ENCODE peak calls at places on chromosomes 2 and 18, in ten cellular contexts. One of them, this sample, is unnamed.

GRCh38 chr2:69126341-69126740 is 113.4 kb downstream of the ANTXR1 start:
- DNase-seq in lung: no peak
- DNase-seq in ovary: no peak
- DNase-seq in foreskin fibroblast: no peak
- DNase-seq in osteocyte: no peak
- DNase-seq in brain microvascular endothelial cell: no peak
- DNase-seq in progenitor cell of endocrine pancreas: no peak
- DNase-seq in breast epithelium: no peak
- DNase-seq in neural crest cell: no peak
- DNase-seq in endothelial cell: no peak
- DNase-seq in this sample: no peak

GRCh38 chr2:239175181-239175580 is 225.6 kb downstream of the HDAC4 start:
- DNase-seq in endothelial cell: no peak
- DNase-seq in breast epithelium: peak
- DNase-seq in ovary: no peak
- DNase-seq in osteocyte: peak
- DNase-seq in neural crest cell: no peak
- DNase-seq in foreskin fibroblast: no peak
- DNase-seq in lung: no peak
- DNase-seq in progenitor cell of endocrine pancreas: no peak
- DNase-seq in brain microvascular endothelial cell: no peak
- DNase-seq in this sample: no peak

GRCh38 chr2:25933622-25934021 is 48.7 kb downstream of the KIF3C start:
- DNase-seq in brain microvascular endothelial cell: no peak
- DNase-seq in osteocyte: no peak
- DNase-seq in progenitor cell of endocrine pancreas: no peak
- DNase-seq in breast epithelium: no peak
- DNase-seq in endothelial cell: no peak
- DNase-seq in lung: no peak
- DNase-seq in neural crest cell: no peak
- DNase-seq in ovary: no peak
- DNase-seq in foreskin fibroblast: no peak
- DNase-seq in this sample: no peak

GRCh38 chr18:8685141-8685913 is 20.0 kb upstream of the MTCL1 start:
- DNase-seq in lung: no peak
- DNase-seq in ovary: no peak
- DNase-seq in neural crest cell: no peak
- DNase-seq in progenitor cell of endocrine pancreas: no peak
- DNase-seq in osteocyte: peak
- DNase-seq in endothelial cell: no peak
- DNase-seq in foreskin fibroblast: no peak
- DNase-seq in breast epithelium: no peak
- DNase-seq in brain microvascular endothelial cell: peak
- DNase-seq in this sample: peak

GRCh38 chr2:241286348-241287090 is 29.0 kb downstream of the HDLBP start:
- DNase-seq in lung: no peak
- DNase-seq in endothelial cell: no peak
- DNase-seq in neural crest cell: no peak
- DNase-seq in brain microvascular endothelial cell: no peak
- DNase-seq in progenitor cell of endocrine pancreas: no peak
- DNase-seq in osteocyte: no peak
- DNase-seq in foreskin fibroblast: no peak
- DNase-seq in breast epithelium: no peak
- DNase-seq in ovary: no peak
- DNase-seq in this sample: no peak

GRCh38 chr2:160533482-160533881 is 39.9 kb upstream of the RBMS1 start:
- DNase-seq in foreskin fibroblast: no peak
- DNase-seq in osteocyte: no peak
- DNase-seq in neural crest cell: no peak
- DNase-seq in ovary: no peak
- DNase-seq in progenitor cell of endocrine pancreas: no peak
- DNase-seq in brain microvascular endothelial cell: no peak
- DNase-seq in breast epithelium: no peak
- DNase-seq in endothelial cell: no peak
- DNase-seq in lung: no peak
- DNase-seq in this sample: no peak

GRCh38 chr2:237459741-237460174 is 27.3 kb upstream of the MLPH start:
- DNase-seq in foreskin fibroblast: peak
- DNase-seq in progenitor cell of endocrine pancreas: no peak
- DNase-seq in neural crest cell: no peak
- DNase-seq in ovary: no peak
- DNase-seq in osteocyte: no peak
- DNase-seq in brain microvascular endothelial cell: peak
- DNase-seq in breast epithelium: no peak
- DNase-seq in lung: no peak
- DNase-seq in endothelial cell: no peak
- DNase-seq in this sample: no peak

GRCh38 chr2:770776-771175 is 93.6 kb upstream of the TMEM18 start:
- DNase-seq in ovary: no peak
- DNase-seq in osteocyte: no peak
- DNase-seq in foreskin fibroblast: no peak
- DNase-seq in neural crest cell: no peak
- DNase-seq in brain microvascular endothelial cell: no peak
- DNase-seq in breast epithelium: no peak
- DNase-seq in lung: no peak
- DNase-seq in endothelial cell: no peak
- DNase-seq in progenitor cell of endocrine pancreas: no peak
- DNase-seq in this sample: peak

GRCh38 chr2:96315400-96316071 is 9.6 kb upstream of the ITPRIPL1 start:
- DNase-seq in foreskin fibroblast: peak
- DNase-seq in osteocyte: no peak
- DNase-seq in lung: no peak
- DNase-seq in breast epithelium: no peak
- DNase-seq in ovary: no peak
- DNase-seq in brain microvascular endothelial cell: peak
- DNase-seq in progenitor cell of endocrine pancreas: no peak
- DNase-seq in neural crest cell: no peak
- DNase-seq in endothelial cell: no peak
- DNase-seq in this sample: no peak

GRCh38 chr2:25833566-25833965 is 44.7 kb downstream of the ASXL2 start:
- DNase-seq in brain microvascular endothelial cell: peak
- DNase-seq in endothelial cell: no peak
- DNase-seq in ovary: no peak
- DNase-seq in breast epithelium: no peak
- DNase-seq in lung: no peak
- DNase-seq in progenitor cell of endocrine pancreas: no peak
- DNase-seq in neural crest cell: no peak
- DNase-seq in foreskin fibroblast: no peak
- DNase-seq in osteocyte: no peak
- DNase-seq in this sample: no peak

GRCh38 chr2:110840508-110840907 is 108.1 kb downstream of the ACOXL start:
- DNase-seq in brain microvascular endothelial cell: no peak
- DNase-seq in ovary: no peak
- DNase-seq in progenitor cell of endocrine pancreas: no peak
- DNase-seq in endothelial cell: no peak
- DNase-seq in neural crest cell: no peak
- DNase-seq in lung: no peak
- DNase-seq in osteocyte: no peak
- DNase-seq in breast epithelium: no peak
- DNase-seq in foreskin fibroblast: no peak
- DNase-seq in this sample: no peak

GRCh38 chr2:128498589-128498988 is 179.9 kb upstream of the HS6ST1 start:
- DNase-seq in foreskin fibroblast: no peak
- DNase-seq in osteocyte: peak
- DNase-seq in endothelial cell: no peak
- DNase-seq in brain microvascular endothelial cell: no peak
- DNase-seq in lung: no peak
- DNase-seq in ovary: no peak
- DNase-seq in neural crest cell: no peak
- DNase-seq in progenitor cell of endocrine pancreas: no peak
- DNase-seq in breast epithelium: no peak
- DNase-seq in this sample: no peak

GRCh38 chr2:178193823-178194599 is at the start of gene OSBPL6:
- DNase-seq in lung: peak
- DNase-seq in progenitor cell of endocrine pancreas: peak
- DNase-seq in osteocyte: peak
- DNase-seq in neural crest cell: peak
- DNase-seq in brain microvascular endothelial cell: peak
- DNase-seq in breast epithelium: peak
- DNase-seq in ovary: peak
- DNase-seq in foreskin fibroblast: peak
- DNase-seq in endothelial cell: peak
- DNase-seq in this sample: no peak

GRCh38 chr2:134491796-134492441 is 226.9 kb downstream of the TMEM163 start:
- DNase-seq in neural crest cell: no peak
- DNase-seq in breast epithelium: no peak
- DNase-seq in lung: no peak
- DNase-seq in osteocyte: peak
- DNase-seq in brain microvascular endothelial cell: no peak
- DNase-seq in foreskin fibroblast: no peak
- DNase-seq in ovary: no peak
- DNase-seq in progenitor cell of endocrine pancreas: no peak
- DNase-seq in endothelial cell: no peak
- DNase-seq in this sample: peak
- TF ChIP-seq CTCF in neural crest cell: no peak
- TF ChIP-seq CTCF in breast epithelium: no peak
- TF ChIP-seq CTCF in lung: no peak
- TF ChIP-seq CTCF in osteocyte: no peak
- TF ChIP-seq CTCF in brain microvascular endothelial cell: no peak
- TF ChIP-seq CTCF in foreskin fibroblast: no peak
- TF ChIP-seq CTCF in ovary: no peak
- TF ChIP-seq CTCF in progenitor cell of endocrine pancreas: peak
- TF ChIP-seq CTCF in endothelial cell: no peak
- TF ChIP-seq CTCF in this sample: no peak

GRCh38 chr18:74082476-74083070 is 65.1 kb downstream of the FBXO15 start:
- DNase-seq in foreskin fibroblast: peak
- DNase-seq in breast epithelium: peak
- DNase-seq in brain microvascular endothelial cell: peak
- DNase-seq in ovary: no peak
- DNase-seq in osteocyte: no peak
- DNase-seq in lung: no peak
- DNase-seq in neural crest cell: peak
- DNase-seq in endothelial cell: peak
- DNase-seq in progenitor cell of endocrine pancreas: peak
- DNase-seq in this sample: no peak
- TF ChIP-seq CTCF in foreskin fibroblast: peak
- TF ChIP-seq CTCF in breast epithelium: peak
- TF ChIP-seq CTCF in brain microvascular endothelial cell: peak
- TF ChIP-seq CTCF in ovary: no peak
- TF ChIP-seq CTCF in osteocyte: peak
- TF ChIP-seq CTCF in lung: no peak
- TF ChIP-seq CTCF in neural crest cell: peak
- TF ChIP-seq CTCF in endothelial cell: no peak
- TF ChIP-seq CTCF in progenitor cell of endocrine pancreas: peak
- TF ChIP-seq CTCF in this sample: no peak

GRCh38 chr2:20103514-20103913 is 52.1 kb upstream of the LAPTM4A start:
- DNase-seq in breast epithelium: no peak
- DNase-seq in ovary: no peak
- DNase-seq in neural crest cell: no peak
- DNase-seq in lung: no peak
- DNase-seq in endothelial cell: no peak
- DNase-seq in foreskin fibroblast: peak
- DNase-seq in progenitor cell of endocrine pancreas: no peak
- DNase-seq in osteocyte: no peak
- DNase-seq in brain microvascular endothelial cell: peak
- DNase-seq in this sample: no peak
- TF ChIP-seq CTCF in breast epithelium: no peak
- TF ChIP-seq CTCF in ovary: no peak
- TF ChIP-seq CTCF in neural crest cell: peak
- TF ChIP-seq CTCF in lung: no peak
- TF ChIP-seq CTCF in endothelial cell: peak
- TF ChIP-seq CTCF in foreskin fibroblast: no peak
- TF ChIP-seq CTCF in progenitor cell of endocrine pancreas: peak
- TF ChIP-seq CTCF in osteocyte: peak
- TF ChIP-seq CTCF in brain microvascular endothelial cell: peak
- TF ChIP-seq CTCF in this sample: no peak

GRCh38 chr2:201795608-201796477 is 10.5 kb upstream of the CDK15 start:
- DNase-seq in ovary: peak
- DNase-seq in foreskin fibroblast: peak
- DNase-seq in endothelial cell: peak
- DNase-seq in lung: no peak
- DNase-seq in osteocyte: no peak
- DNase-seq in brain microvascular endothelial cell: peak
- DNase-seq in breast epithelium: no peak
- DNase-seq in neural crest cell: peak
- DNase-seq in progenitor cell of endocrine pancreas: no peak
- DNase-seq in this sample: no peak
- TF ChIP-seq CTCF in ovary: peak
- TF ChIP-seq CTCF in foreskin fibroblast: peak
- TF ChIP-seq CTCF in endothelial cell: peak
- TF ChIP-seq CTCF in lung: no peak
- TF ChIP-seq CTCF in osteocyte: peak
- TF ChIP-seq CTCF in brain microvascular endothelial cell: peak
- TF ChIP-seq CTCF in breast epithelium: peak
- TF ChIP-seq CTCF in neural crest cell: peak
- TF ChIP-seq CTCF in progenitor cell of endocrine pancreas: peak
- TF ChIP-seq CTCF in this sample: peak

This sample was measured in vagina.